ENCODE peak calls at places on chromosomes 7 and 10, in seven cellular contexts. M, P, G, D, J, K and U are unnamed samples. For H3K36me3, the result is how much of the 10 kb centered on the place peaks cover.

GRCh38 chr10:91378061-91378460 is 32.1 kb upstream of the HECTD2 start:
- DNase-seq in M (peak), P (no peak), G (no peak), D (no peak), J (peak), K (no peak), U (no peak)

GRCh38 chr10:69963178-69963834 is 89.3 kb upstream of the MACROH2A2 start:
- DNase-seq in M (no peak), P (no peak), G (no peak), D (peak), J (no peak), K (peak), U (no peak)

GRCh38 chr7:69365588-69366241 is 232.6 kb upstream of the AUTS2 start:
- DNase-seq in M (peak), P (no peak), G (no peak), D (no peak), J (no peak), K (no peak), U (no peak)

GRCh38 chr10:34297551-34298370 is 517.3 kb downstream of the PARD3 start:
- DNase-seq in M (no peak), P (no peak), G (peak), D (peak), J (no peak), K (peak), U (no peak)

GRCh38 chr7:47571355-47572100 is 10.4 kb downstream of the TNS3 start:
- DNase-seq in M (peak), P (peak), G (no peak), D (peak), J (no peak), K (peak), U (no peak)

GRCh38 chr10:48684463-48684791 is 246 bp upstream of the WDFY4 start:
- DNase-seq in M (no peak), P (no peak), G (no peak), D (no peak), J (no peak), K (no peak), U (no peak)

GRCh38 chr10:44422631-44423030 is 37.7 kb upstream of the CXCL12 start:
- DNase-seq in M (no peak), P (no peak), G (no peak), D (peak), J (no peak), K (no peak), U (no peak)

GRCh38 chr7:16753932-16754571 is 497 bp downstream of the TSPAN13 start:
- DNase-seq in M (peak), P (peak), G (peak), D (peak), J (no peak), K (peak), U (peak)

GRCh38 chr10:77969029-77969635 is 42.6 kb upstream of the DLG5 start:
- DNase-seq in M (no peak), P (no peak), G (no peak), D (no peak), J (no peak), K (no peak), U (peak)

GRCh38 chr7:154868901-154869300 is 134.0 kb downstream of the PAXIP1 start:
- DNase-seq in M (no peak), P (no peak), G (no peak), D (peak), J (no peak), K (no peak), U (peak)

GRCh38 chr10:44473146-44473545 is 88.2 kb upstream of the CXCL12 start:
- DNase-seq in M (no peak), P (no peak), G (no peak), D (no peak), J (no peak), K (no peak), U (no peak)

DNA sequence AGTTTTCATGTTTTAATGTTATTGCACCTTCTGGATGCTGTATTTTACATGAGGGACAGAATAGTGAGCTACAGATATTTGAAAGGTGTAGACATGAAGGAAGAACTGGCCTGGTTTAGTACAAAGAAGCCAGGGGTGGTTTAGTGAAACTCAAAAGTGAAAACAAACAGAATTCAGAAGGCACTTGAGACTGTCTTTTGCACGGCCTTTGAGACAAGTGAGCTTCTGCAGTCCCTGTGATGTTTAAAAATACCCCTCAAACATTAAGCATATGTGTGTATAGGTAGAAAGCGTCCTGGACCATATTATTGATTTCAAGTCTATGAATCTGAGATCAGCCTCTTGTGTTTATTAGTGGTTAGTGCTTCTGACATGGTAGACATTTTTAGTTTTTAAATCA is 118.9 kb downstream of the CDK14 start:
- DNase-seq in M (no peak), P (no peak), G (no peak), D (no peak), J (no peak), K (no peak), U (no peak)
- H3K36me3 ChIP-seq in M (under half), P (under half), G (under half), D (under half), J (under half), K (under half), U (under half)

DNA sequence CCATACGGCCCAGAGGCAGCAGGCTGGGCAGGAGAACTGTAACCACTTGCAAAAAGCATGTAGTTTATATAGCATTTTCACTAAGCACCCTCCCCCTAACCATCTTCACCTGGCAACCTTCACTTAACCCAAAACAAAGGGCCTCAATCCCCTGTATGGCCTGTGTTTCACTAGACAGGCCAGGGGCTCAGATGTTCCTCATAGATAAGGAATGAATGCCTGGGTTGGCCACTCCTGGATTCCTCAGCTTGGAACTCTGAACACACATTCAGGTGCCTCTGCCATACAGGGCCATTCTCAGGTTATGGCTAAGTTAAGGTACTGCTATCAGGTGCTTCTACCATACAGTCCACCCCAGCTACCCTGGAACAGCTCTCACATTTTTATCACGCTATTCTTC is 10.3 kb upstream of the TMEM168 start:
- DNase-seq in M (no peak), P (no peak), G (no peak), D (no peak), J (no peak), K (no peak), U (no peak)
- H3K36me3 ChIP-seq in M (under half), P (under half), G (under half), D (under half), J (under half), K (under half), U (under half)

GRCh38 chr10:47076949-47077348 is 165.7 kb downstream of the PTPN20 start:
- DNase-seq in M (peak), P (no peak), G (no peak), D (no peak), J (no peak), K (no peak), U (no peak)
- H3K36me3 ChIP-seq in M (under half), P (under half), G (under half), D (under half), J (under half), K (under half), U (under half)

DNA sequence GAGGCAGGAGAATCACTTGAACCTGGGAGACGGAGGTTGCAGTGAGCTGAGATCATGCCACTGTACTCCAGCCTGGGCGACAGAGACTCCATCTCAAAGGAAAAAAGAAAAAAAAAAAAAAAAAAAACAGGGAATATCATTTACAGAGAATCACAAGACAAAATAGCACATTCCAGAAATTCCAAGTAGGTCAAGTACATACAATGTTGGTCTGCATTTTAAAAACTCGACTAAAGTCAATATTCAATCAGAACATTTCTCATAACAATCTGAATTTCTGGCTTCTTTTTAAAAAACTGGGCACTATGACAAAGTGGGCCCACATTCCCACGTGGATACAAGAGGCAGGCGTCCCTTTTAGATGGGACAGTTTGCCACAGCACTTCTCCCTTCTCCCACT is 12.8 kb downstream of the ZC3HAV1L start:
- DNase-seq in M (no peak), P (no peak), G (no peak), D (no peak), J (no peak), K (no peak), U (no peak)
- H3K36me3 ChIP-seq in M (under half), P (under half), G (under half), D (under half), J (under half), K (under half), U (under half)

GRCh38 chr7:143394777-143395176 is 13.6 kb downstream of the ZYX start:
- DNase-seq in M (no peak), P (no peak), G (no peak), D (no peak), J (no peak), K (no peak), U (no peak)

GRCh38 chr7:143393267-143394041 is 12.3 kb downstream of the ZYX start:
- DNase-seq in M (no peak), P (no peak), G (no peak), D (peak), J (no peak), K (no peak), U (peak)

GRCh38 chr7:143395187-143396149 is 13.2 kb downstream of the EPHA1 start:
- DNase-seq in M (peak), P (no peak), G (no peak), D (peak), J (no peak), K (no peak), U (peak)

GRCh38 chr7:143392875-143393266 is 11.7 kb downstream of the ZYX start:
- DNase-seq in M (no peak), P (no peak), G (no peak), D (peak), J (no peak), K (no peak), U (no peak)

GRCh38 chr7:143394068-143394467 is 12.9 kb downstream of the ZYX start:
- DNase-seq in M (no peak), P (no peak), G (no peak), D (no peak), J (no peak), K (no peak), U (no peak)
- H3K36me3 ChIP-seq in M (under half), P (under half), G (under half), D (under half), J (half or more), K (under half), U (under half)

GRCh38 chr7:72546586-72546985 is 134.4 kb upstream of the CALN1 start:
- DNase-seq in M (no peak), P (no peak), G (no peak), D (no peak), J (no peak), K (no peak), U (no peak)
- H3K36me3 ChIP-seq in M (under half), P (under half), G (under half), D (under half), J (under half), K (under half), U (under half)

DNA sequence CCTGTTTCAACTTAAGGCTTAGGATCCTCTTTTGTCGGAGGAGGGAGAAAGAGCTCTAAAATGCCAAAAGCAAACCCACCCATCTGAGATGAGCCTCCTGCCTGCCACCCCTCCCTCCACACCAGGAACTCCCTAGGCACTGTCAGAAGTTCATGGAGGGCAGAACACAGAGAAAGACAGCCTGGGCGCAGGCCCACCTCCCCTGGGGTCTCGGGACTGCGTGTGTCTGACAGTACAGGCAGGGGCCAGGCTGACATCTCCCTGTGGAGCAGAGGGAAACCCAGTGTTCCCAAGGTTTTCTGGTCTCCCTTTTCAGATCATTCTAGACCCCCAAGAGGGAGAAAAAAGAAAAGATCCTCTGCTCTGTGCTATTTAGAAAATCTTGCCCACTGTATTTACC is 5.3 kb downstream of the PDIA4 start:
- DNase-seq in M (no peak), P (no peak), G (no peak), D (no peak), J (no peak), K (no peak), U (no peak)
- H3K36me3 ChIP-seq in M (under half), P (under half), G (under half), D (under half), J (under half), K (under half), U (half or more)

GRCh38 chr7:99446096-99446495 is 7.4 kb downstream of the CPSF4 start:
- DNase-seq in M (no peak), P (no peak), G (no peak), D (no peak), J (no peak), K (no peak), U (no peak)

GRCh38 chr7:99452541-99452940 is 13.4 kb downstream of the ATP5MF start:
- DNase-seq in M (no peak), P (no peak), G (no peak), D (no peak), J (no peak), K (no peak), U (no peak)

GRCh38 chr7:99447943-99448342 is 9.2 kb downstream of the CPSF4 start:
- DNase-seq in M (no peak), P (no peak), G (no peak), D (no peak), J (no peak), K (no peak), U (no peak)

GRCh38 chr7:99451936-99452335 is 13.2 kb downstream of the CPSF4 start:
- DNase-seq in M (no peak), P (no peak), G (no peak), D (no peak), J (no peak), K (no peak), U (no peak)

GRCh38 chr7:99448855-99449254 is 10.1 kb downstream of the CPSF4 start:
- DNase-seq in M (no peak), P (no peak), G (no peak), D (no peak), J (no peak), K (no peak), U (no peak)
- H3K36me3 ChIP-seq in M (under half), P (under half), G (under half), D (under half), J (half or more), K (under half), U (half or more)

GRCh38 chr7:51645298-51645697 is 328.7 kb upstream of the COBL start:
- DNase-seq in M (no peak), P (no peak), G (no peak), D (peak), J (no peak), K (no peak), U (no peak)
- H3K36me3 ChIP-seq in M (under half), P (under half), G (under half), D (under half), J (under half), K (under half), U (under half)